ENCODE peak calls at places on chromosomes 11 and 22, in eight cellular contexts. P, F, C, A, O, Z, E and L are unnamed samples.

GRCh38 chr11:125892071-125892470 is 4.6 kb downstream of the HYLS1 start:
- DNase-seq in E (peak), F (no peak), Z (peak), C (no peak), O (no peak), A (no peak), P (no peak), L (no peak)

GRCh38 chr22:28001171-28001835 is 82.2 kb upstream of the PITPNB start:
- DNase-seq in O (no peak), F (no peak), E (no peak), P (no peak), C (no peak), A (no peak), Z (no peak), L (no peak)

GRCh38 chr11:83159901-83160865 is 3.3 kb downstream of the PCF11 start:
- DNase-seq in F (peak), P (no peak), E (peak), C (no peak), Z (peak), A (no peak), O (peak), L (no peak)

GRCh38 chr11:125085301-125086081 is 22.4 kb downstream of the SLC37A2 start:
- DNase-seq in Z (no peak), P (peak), O (no peak), A (no peak), C (no peak), F (no peak), E (no peak), L (no peak)

GRCh38 chr22:48556751-48557150 is 1270.9 kb downstream of the BRD1 start:
- DNase-seq in F (no peak), O (no peak), C (no peak), P (no peak), Z (no peak), A (no peak), E (no peak), L (no peak)

GRCh38 chr22:31350410-31350863 is 4.3 kb upstream of the PATZ1 start:
- DNase-seq in F (peak), A (no peak), O (no peak), E (no peak), Z (no peak), P (peak), C (no peak), L (no peak)

GRCh38 chr11:92837595-92837994 is 131.9 kb upstream of the MTNR1B start:
- DNase-seq in C (no peak), Z (no peak), O (no peak), E (no peak), A (no peak), P (no peak), F (no peak), L (no peak)

GRCh38 chr22:47167056-47167455 is 404.6 kb downstream of the TBC1D22A start:
- DNase-seq in C (no peak), E (no peak), P (no peak), A (no peak), Z (no peak), O (no peak), F (no peak), L (no peak)

GRCh38 chr11:45652781-45653180 is 12.6 kb downstream of the CHST1 start:
- DNase-seq in A (no peak), E (peak), O (no peak), Z (peak), F (peak), C (no peak), P (peak), L (no peak)

GRCh38 chr22:21457023-21457787 is 10.0 kb upstream of the TMEM191C start:
- DNase-seq in O (no peak), P (no peak), F (no peak), C (no peak), A (no peak), E (peak), Z (no peak), L (no peak)

GRCh38 chr22:19038164-19038546 is 84.1 kb downstream of the DGCR2 start:
- DNase-seq in E (no peak), Z (no peak), C (no peak), F (no peak), A (no peak), P (peak), O (no peak), L (no peak)

GRCh38 chr11:122113836-122114235 is 2.2 kb downstream of the BLID start:
- DNase-seq in E (peak), F (peak), A (no peak), Z (no peak), C (no peak), P (no peak), O (no peak), L (no peak)

GRCh38 chr11:8873966-8874365 is 37.0 kb upstream of the AKIP1 start:
- DNase-seq in Z (no peak), P (no peak), E (no peak), F (no peak), O (no peak), A (no peak), C (no peak), L (no peak)

GRCh38 chr11:82557274-82557673 is 176.4 kb downstream of the FAM181B start:
- DNase-seq in Z (no peak), F (no peak), C (no peak), O (no peak), P (no peak), A (peak), E (no peak), L (peak)

GRCh38 chr11:34331329-34331728 is 26.5 kb downstream of the ABTB2 start:
- DNase-seq in C (no peak), Z (peak), E (peak), P (no peak), A (no peak), F (peak), O (no peak), L (no peak)

GRCh38 chr22:36506637-36507517 is at the start of gene FOXRED2:
- DNase-seq in C (peak), P (peak), F (peak), Z (peak), E (peak), O (peak), A (peak), L (peak)

GRCh38 chr11:134406264-134407185 is 5.5 kb downstream of the B3GAT1 start:
- DNase-seq in Z (no peak), E (no peak), P (peak), F (no peak), C (no peak), O (no peak), A (no peak), L (no peak)

GRCh38 chr11:77876045-77876444 is 55.1 kb downstream of the AAMDC start:
- DNase-seq in F (no peak), O (no peak), A (no peak), P (peak), E (no peak), C (no peak), Z (no peak), L (no peak)

GRCh38 chr22:17079572-17079971 is 5.2 kb upstream of the IL17RA start:
- DNase-seq in Z (no peak), A (no peak), O (no peak), E (peak), C (no peak), F (no peak), P (no peak), L (no peak)

GRCh38 chr11:92697461-92698314 is 271.8 kb upstream of the MTNR1B start:
- DNase-seq in A (no peak), O (no peak), E (peak), Z (no peak), F (no peak), C (no peak), P (no peak), L (no peak)

GRCh38 chr11:2892215-2893020 is 6.8 kb upstream of the CDKN1C start:
- DNase-seq in Z (peak), P (peak), A (peak), E (peak), O (peak), F (peak), C (no peak), L (peak)

GRCh38 chr11:4697583-4697982 is at the start of gene OR51E2:
- DNase-seq in O (no peak), F (peak), C (no peak), Z (peak), E (peak), A (no peak), P (peak), L (no peak)

GRCh38 chr22:19289475-19290161 is 1.9 kb downstream of the CLTCL1 start:
- DNase-seq in C (no peak), Z (peak), E (peak), F (peak), A (no peak), O (no peak), P (no peak), L (no peak)

GRCh38 chr11:65615950-65616574 is 486 bp downstream of the PCNX3 start:
- DNase-seq in Z (peak), C (peak), E (no peak), A (no peak), O (no peak), F (no peak), P (peak), L (peak)

GRCh38 chr11:75733346-75734107 is 15.9 kb downstream of the MOGAT2 start:
- DNase-seq in C (no peak), O (no peak), P (no peak), F (no peak), Z (peak), A (no peak), E (no peak), L (peak)

GRCh38 chr22:23790819-23791736 is 4.3 kb downstream of the SMARCB1 start:
- DNase-seq in O (no peak), E (peak), P (peak), F (peak), Z (peak), C (no peak), A (peak), L (peak)

GRCh38 chr11:124900464-124900863 is 2.8 kb upstream of the ROBO4 start:
- DNase-seq in F (peak), Z (peak), C (peak), E (peak), P (no peak), O (no peak), A (peak), L (no peak)

GRCh38 chr11:27192184-27192583 is 151.6 kb downstream of the BBOX1 start:
- DNase-seq in C (no peak), E (no peak), F (no peak), A (no peak), O (no peak), Z (no peak), P (no peak), L (no peak)
- H3K4me3 ChIP-seq in C (no peak), E (no peak), F (no peak), A (no peak), O (no peak), Z (no peak), P (no peak), L (no peak)

DNA sequence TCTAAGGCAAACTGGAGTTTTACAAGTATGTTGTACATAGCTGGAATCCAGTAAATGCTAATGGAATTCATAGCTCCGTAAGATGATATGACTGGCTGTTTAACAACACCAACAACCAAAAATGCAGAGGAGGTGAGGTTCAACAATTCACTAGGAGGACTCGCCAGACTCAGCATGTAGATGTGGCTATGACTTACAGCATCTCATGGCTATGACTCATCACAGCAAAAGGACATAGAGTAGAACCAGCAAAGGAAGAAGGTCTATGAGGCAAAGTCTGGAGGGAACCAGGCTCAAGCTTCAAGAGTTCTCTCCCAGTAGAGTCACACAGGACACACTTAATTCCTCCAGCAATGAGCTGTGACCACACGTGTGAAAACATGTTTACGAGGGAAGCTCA is 116.9 kb downstream of the LARGE1 start:
- DNase-seq in O (no peak), F (peak), Z (peak), C (no peak), P (no peak), E (peak), A (no peak), L (no peak)
- H3K4me3 ChIP-seq in O (no peak), F (no peak), Z (no peak), C (no peak), P (no peak), E (no peak), A (no peak), L (no peak)

DNA sequence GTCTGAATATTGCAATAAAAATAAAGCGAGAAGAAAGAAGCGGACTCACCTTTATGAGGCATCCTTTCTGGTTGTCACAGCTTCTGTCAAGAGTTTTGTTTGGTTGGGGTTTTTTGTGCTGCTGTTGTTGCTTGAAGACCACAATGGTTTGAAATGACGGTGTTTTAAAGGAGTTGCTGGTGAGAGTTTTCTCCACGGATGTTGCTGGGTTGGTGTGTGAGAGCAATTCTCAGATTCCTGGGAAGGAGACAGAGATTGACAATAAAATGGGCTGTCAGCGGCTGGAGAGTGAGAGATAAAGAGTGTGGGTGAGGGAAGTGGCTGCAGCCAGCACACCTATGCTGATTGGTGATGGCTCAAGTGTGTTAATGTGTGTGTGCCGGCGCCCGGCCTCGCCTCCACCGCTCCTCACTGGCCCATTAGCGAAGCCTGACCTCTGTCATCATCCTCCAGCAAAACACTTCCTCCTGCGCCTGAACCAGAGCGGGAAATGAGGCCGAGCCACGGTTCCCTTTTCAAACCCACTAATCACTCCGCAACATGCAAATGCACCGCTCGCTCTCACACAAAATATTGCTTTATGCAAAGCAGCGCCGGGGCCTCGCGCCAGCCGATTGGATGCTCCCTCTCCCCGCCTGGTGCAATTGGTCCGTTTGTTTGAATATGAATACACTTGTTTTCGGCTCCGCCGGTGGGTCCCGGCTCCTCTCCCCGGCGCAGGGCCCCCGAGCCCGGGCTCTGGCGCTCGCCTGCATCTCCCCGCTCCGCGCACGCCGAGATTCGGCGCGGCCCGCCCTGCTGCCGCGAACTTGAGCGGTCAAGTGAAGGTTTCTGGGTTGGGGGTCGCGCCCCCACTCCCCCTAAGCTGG is at the start of gene PAX6:
- DNase-seq in A (no peak), P (peak), O (peak), C (no peak), Z (peak), F (peak), E (peak), L (no peak)
- H3K4me3 ChIP-seq in A (peak), P (peak), O (peak), C (peak), Z (peak), F (peak), E (peak), L (peak)

DNA sequence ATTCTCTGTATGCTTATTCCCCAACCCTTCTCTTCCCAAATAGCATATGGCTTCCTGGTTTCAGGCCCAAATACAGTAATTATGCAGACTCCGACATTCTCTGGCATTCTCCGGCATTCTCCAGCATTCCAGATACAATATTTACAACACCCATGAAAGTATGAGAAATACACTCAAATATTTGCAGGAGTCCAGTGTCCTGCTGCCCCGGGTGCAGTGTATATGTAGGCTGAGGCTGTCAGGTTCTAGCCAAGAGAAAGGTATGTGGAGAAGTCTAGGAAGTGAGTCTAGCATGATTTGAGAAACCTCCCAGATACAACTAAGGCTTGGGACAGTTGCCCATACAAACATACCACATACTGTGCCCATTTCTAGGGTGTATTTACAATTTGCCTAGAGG is 160.7 kb downstream of the SOX6 start:
- DNase-seq in A (no peak), C (no peak), P (no peak), O (no peak), F (peak), Z (peak), E (peak), L (no peak)
- H3K4me3 ChIP-seq in A (no peak), C (no peak), P (no peak), O (no peak), F (no peak), Z (no peak), E (no peak), L (no peak)

DNA sequence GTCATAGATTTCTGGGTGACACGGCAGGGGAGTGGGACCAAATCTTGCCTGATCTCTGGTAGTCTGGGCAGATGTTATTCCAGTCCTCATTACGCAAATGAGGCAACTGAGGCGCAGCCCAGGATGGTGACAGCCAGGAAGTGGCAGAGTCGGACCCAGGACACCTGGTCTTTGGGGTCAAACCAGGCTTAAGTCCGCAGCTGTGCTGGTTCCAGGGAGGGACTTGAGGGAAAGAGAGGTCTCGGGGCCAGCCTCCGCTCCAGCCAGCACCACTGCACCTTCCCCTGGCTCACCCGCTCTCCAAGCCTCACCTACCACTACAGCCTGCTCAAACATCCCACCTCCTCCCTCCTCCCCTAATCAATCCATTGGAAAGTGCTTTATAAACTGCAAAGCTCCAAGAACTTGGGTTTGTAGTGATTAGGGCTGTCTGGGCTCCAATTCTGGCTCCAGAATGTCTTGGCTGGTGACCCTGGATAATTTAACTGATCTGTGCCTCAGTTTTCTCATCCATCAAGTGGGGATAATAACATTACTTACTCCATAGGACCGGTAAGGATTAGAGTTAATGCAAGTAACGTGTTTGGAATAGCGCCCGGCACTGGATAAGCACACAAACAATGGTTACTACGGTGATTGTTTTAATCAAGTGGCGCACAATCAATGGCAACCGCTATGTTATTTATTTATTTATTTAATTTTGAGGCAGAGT is 526 bp upstream of the PNPLA5 start:
- DNase-seq in Z (no peak), A (no peak), C (no peak), O (no peak), P (no peak), E (no peak), F (no peak), L (no peak)
- H3K4me3 ChIP-seq in Z (no peak), A (no peak), C (no peak), O (no peak), P (peak), E (no peak), F (no peak), L (no peak)